ENCODE peak calls at places on chromosomes 3 and 15, in eight cellular contexts. R is nephron progenitor cell, M is GM10248, E is GM13976, D is breast epithelium, B is GM06990, S is astrocyte of the cerebellum, P is MCF 10A. A is an unnamed sample.

GRCh38 chr15:58980351-58980939 is 7.0 kb upstream of the RNF111 start:
- DNase-seq in R (no peak), M (peak; percentile 25), E (peak; percentile 30), D (no peak), B (peak; percentile 37), S (peak; percentile 35), P (peak; percentile 38), A (no peak)

GRCh38 chr3:127454968-127455367 is 135.6 kb downstream of the TPRA1 start:
- DNase-seq in R (no peak), M (no peak), E (no peak), D (peak; percentile 39), B (no peak), S (no peak), P (no peak), A (no peak)

GRCh38 chr3:179074656-179075055 is 3.0 kb upstream of the ZMAT3 start:
- DNase-seq in R (no peak), M (no peak), E (no peak), D (no peak), B (peak; percentile 61), S (no peak), P (no peak), A (no peak)

GRCh38 chr3:98784666-98785600 is 21.8 kb downstream of the ST3GAL6 start:
- DNase-seq in R (no peak), M (no peak), E (no peak), D (no peak), B (no peak), S (peak; percentile 79), P (peak; percentile 81), A (no peak)

GRCh38 chr15:62756326-62756994 is 286.1 kb upstream of the TPM1 start:
- DNase-seq in R (no peak), M (no peak), E (no peak), D (no peak), B (no peak), S (no peak), P (no peak), A (no peak)

GRCh38 chr3:71128951-71129350 is 454.6 kb downstream of the FOXP1 start:
- DNase-seq in R (no peak), M (no peak), E (no peak), D (no peak), B (no peak), S (no peak), P (no peak), A (peak; percentile 63)

GRCh38 chr3:42539871-42540714 is 37.6 kb downstream of the VIPR1 start:
- DNase-seq in R (peak; percentile 76), M (peak; percentile 81), E (peak; percentile 84), D (peak; percentile 84), B (no peak), S (no peak), P (peak; percentile 70), A (peak; percentile 77)

GRCh38 chr3:183260167-183260904 is 7.3 kb downstream of the B3GNT5 start:
- DNase-seq in R (no peak), M (no peak), E (no peak), D (no peak), B (no peak), S (no peak), P (no peak), A (no peak)

GRCh38 chr3:25573386-25574171 is 91.1 kb downstream of the TOP2B start:
- DNase-seq in R (no peak), M (no peak), E (no peak), D (no peak), B (no peak), S (no peak), P (no peak), A (no peak)

GRCh38 chr3:165075695-165076094 is 2.6 kb downstream of the SI start:
- DNase-seq in R (no peak), M (no peak), E (no peak), D (no peak), B (no peak), S (no peak), P (no peak), A (no peak)

DNA sequence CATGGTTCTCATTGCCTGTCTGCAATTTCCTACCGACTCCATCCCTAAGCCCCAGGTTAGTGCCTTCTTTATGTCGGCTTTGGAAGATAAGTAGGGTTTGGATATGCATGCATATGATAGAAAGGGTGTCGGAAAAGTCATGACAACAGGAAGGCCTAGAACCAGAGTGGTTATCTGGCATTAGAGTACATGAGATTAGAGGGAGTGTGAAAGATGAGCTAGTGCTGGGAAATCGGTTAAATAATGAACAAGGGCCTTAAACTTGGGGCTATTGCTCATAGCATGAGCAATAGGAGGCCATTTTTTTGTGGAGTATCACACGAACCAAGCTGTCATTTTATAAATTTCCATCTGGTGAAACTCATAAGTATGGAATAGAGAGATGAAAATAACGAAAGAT is 54.0 kb upstream of the LPP start:
- DNase-seq in R (no peak), M (no peak), E (no peak), D (no peak), B (no peak), S (no peak), P (no peak), A (no peak)
- TF ChIP-seq CTCF in R (no peak), M (no peak), E (no peak), D (no peak), B (no peak), S (no peak), P (no peak), A (no peak)

GRCh38 chr3:172204716-172205115 is 165.3 kb downstream of the FNDC3B start:
- DNase-seq in R (no peak), M (no peak), E (no peak), D (no peak), B (no peak), S (no peak), P (no peak), A (no peak)

GRCh38 chr3:172201136-172201989 is 162.0 kb downstream of the FNDC3B start:
- DNase-seq in R (no peak), M (no peak), E (no peak), D (peak; percentile 82), B (no peak), S (peak; percentile 90), P (peak; percentile 70), A (no peak)

GRCh38 chr3:172203522-172204258 is 164.3 kb downstream of the FNDC3B start:
- DNase-seq in R (no peak), M (no peak), E (no peak), D (no peak), B (no peak), S (no peak), P (no peak), A (no peak)

GRCh38 chr3:172201990-172202318 is 162.6 kb downstream of the FNDC3B start:
- DNase-seq in R (no peak), M (no peak), E (no peak), D (no peak), B (no peak), S (no peak), P (peak; percentile 61), A (no peak)

DNA sequence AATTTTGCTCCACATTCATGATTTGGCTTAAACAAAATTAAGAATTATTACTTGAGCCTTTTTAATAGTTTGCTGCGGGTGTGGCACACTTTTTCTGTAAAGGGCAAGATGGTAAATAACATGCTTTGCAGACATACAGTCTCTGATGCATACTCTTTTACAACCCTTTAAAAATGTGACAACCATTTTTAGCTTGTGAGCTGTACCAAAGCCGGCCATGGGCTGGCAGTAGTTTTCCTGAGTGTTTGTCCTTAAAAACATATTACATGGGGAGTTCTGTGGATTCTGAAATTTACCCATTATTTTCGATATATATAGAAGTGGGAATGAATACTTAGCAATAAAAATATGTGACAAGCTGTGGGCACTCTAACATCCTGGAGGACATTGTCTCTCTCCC is 163.4 kb downstream of the FNDC3B start:
- DNase-seq in R (no peak), M (no peak), E (no peak), D (no peak), B (no peak), S (no peak), P (no peak), A (no peak)
- TF ChIP-seq CTCF in R (no peak), M (no peak), E (no peak), D (no peak), B (no peak), S (peak; percentile 14), P (no peak), A (no peak)

DNA sequence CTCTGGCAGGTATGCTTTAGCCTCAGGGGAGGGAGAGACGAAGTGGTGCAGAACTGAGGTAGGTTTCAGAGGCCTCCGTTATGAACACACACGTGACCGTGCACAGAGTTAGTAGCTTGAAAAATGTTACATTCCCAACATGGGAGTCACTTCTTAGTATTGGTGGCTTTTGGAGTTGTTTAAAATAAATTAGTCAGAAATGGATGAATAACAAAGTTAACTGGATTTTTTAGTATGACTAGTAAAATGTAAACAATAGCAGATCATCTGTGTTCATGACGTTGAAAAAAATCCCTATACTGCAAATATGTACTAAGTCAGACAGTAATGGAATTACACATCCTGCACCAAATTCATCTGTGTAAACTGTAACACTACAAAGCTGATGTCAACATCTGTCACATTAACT is 279.6 kb downstream of the KLF13 start:
- DNase-seq in R (no peak), M (no peak), E (no peak), D (no peak), B (no peak), S (no peak), P (peak; percentile 77), A (no peak)
- TF ChIP-seq CTCF in R (no peak), M (no peak), E (no peak), D (no peak), B (no peak), S (no peak), P (no peak), A (no peak)

DNA sequence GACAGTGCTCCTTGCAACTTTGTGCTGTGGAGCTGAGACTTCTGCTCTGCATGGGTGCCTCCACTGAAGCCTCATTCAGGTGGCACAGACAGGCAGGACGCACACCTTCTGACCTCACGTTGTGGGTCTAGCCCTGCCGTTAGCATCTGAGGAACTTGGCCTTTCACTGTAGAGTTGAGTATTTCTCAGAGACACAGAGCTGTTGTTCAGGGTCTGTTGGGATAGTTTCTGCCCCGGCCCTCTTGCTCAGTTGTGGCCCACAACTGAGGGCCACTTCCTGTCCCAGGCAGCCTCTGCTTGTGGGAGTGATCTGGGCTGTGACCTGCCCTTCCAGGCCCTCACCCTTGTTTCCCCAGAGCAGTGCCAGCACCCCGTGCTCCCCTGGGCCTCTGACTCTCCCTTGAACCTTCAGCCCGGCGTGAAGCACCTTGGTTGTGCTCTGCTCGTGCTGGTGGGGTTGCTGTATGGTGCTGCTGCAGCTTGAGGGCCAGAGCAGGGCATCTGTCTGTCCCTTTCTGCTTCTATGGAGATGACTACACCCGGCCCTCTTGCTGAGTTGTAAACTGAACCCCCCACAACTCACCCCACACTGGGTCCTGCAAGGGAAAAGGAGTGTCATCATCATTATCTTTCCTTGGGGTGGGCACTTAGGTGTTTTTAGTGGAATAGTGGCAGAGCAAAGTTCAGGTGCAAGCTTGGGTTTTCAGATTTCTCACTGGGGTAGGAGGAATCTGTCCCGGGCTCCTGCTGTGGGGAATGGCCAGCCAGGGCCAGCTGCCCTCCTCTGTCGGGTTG is 11.7 kb downstream of the BAHD1 start:
- DNase-seq in R (no peak), M (no peak), E (no peak), D (no peak), B (no peak), S (no peak), P (no peak), A (peak; percentile 40)
- TF ChIP-seq CTCF in R (no peak), M (no peak), E (no peak), D (no peak), B (no peak), S (no peak), P (no peak), A (no peak)

DNA sequence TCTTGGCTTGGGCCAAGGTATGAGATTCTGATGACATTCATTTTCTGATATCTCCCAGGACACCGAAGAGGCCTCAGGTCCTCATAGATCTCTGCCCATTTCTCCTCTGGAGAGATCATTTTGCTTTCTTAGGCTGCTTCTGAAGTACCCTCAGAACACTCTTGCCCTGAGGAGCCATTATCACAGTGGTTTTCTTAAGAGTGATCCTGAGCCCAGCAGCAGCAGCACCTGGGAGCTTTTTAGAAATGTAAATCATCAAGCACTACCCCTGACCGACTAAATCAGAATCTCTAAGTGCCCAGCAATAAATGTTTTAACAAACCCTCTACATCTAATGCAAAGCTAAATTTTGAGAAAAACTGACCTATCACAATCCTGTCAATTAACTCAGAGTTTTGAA is 40.6 kb upstream of the SLC9A9 start:
- DNase-seq in R (no peak), M (no peak), E (no peak), D (no peak), B (no peak), S (no peak), P (no peak), A (no peak)
- TF ChIP-seq CTCF in R (no peak), M (no peak), E (no peak), D (no peak), B (no peak), S (no peak), P (no peak), A (no peak)

A was measured in activated CD8-positive, alpha-beta T cell treated with anti-CD3 and anti-CD28 coated beads for 36 hours.